ENCODE peak calls at places on chromosome 19, in five cellular contexts. M is transverse colon, D is BE2C, H is Caco-2, O is left ventricle myocardium inferior. F is an unnamed sample.

GRCh38 chr19:35034588-35035382 is 4.5 kb downstream of the SCN1B start:
- DNase-seq in M (no peak), D (no peak), H (no peak), O (no peak), F (no peak)

GRCh38 chr19:1113278-1113985 is 9.6 kb downstream of the GPX4 start:
- DNase-seq in M (peak; percentile 98), D (peak; percentile 99), H (peak; percentile 82), O (peak; percentile 97), F (peak; percentile 69)

GRCh38 chr19:35495107-35496064 is 5.1 kb upstream of the KRTDAP start:
- DNase-seq in M (peak; percentile 59), D (peak; percentile 77), H (peak; percentile 72), O (peak; percentile 63), F (peak; percentile 64)

GRCh38 chr19:55690769-55691545 is 15.9 kb downstream of the EPN1 start:
- DNase-seq in M (no peak), D (no peak), H (peak; percentile 32), O (no peak), F (no peak)

GRCh38 chr19:39409886-39410619 is 2.4 kb upstream of the PLEKHG2 start:
- DNase-seq in M (peak; percentile 85), D (peak; percentile 54), H (peak; percentile 76), O (peak; percentile 87), F (peak; percentile 46)

GRCh38 chr19:768424-768823 is 17.5 kb downstream of the MISP start:
- DNase-seq in M (no peak), D (no peak), H (no peak), O (no peak), F (peak; percentile 51)

GRCh38 chr19:3054972-3055740 is 7.1 kb downstream of the TLE5 start:
- DNase-seq in M (no peak), D (no peak), H (no peak), O (no peak), F (peak; percentile 75)

GRCh38 chr19:3402631-3403443 is 36.5 kb downstream of the NFIC start:
- DNase-seq in M (no peak), D (no peak), H (no peak), O (no peak), F (no peak)

GRCh38 chr19:10299545-10300458 is 9.8 kb downstream of the ZGLP1 start:
- DNase-seq in M (no peak), D (no peak), H (no peak), O (no peak), F (no peak)

GRCh38 chr19:54153731-54154326 is 5.7 kb downstream of the LENG1 start:
- DNase-seq in M (peak; percentile 7), D (no peak), H (no peak), O (no peak), F (no peak)

GRCh38 chr19:54554006-54554405 is 19.6 kb upstream of the LILRA2 start:
- DNase-seq in M (no peak), D (no peak), H (no peak), O (no peak), F (no peak)

GRCh38 chr19:16327911-16328823 is 3.5 kb downstream of the KLF2 start:
- DNase-seq in M (peak; percentile 75), D (no peak), H (no peak), O (peak; percentile 79), F (no peak)

GRCh38 chr19:13072206-13072898 is 30.3 kb downstream of the LYL1 start:
- DNase-seq in M (no peak), D (no peak), H (no peak), O (no peak), F (no peak)

GRCh38 chr19:32464279-32464678 is 58.7 kb downstream of the DPY19L3 start:
- DNase-seq in M (no peak), D (no peak), H (no peak), O (no peak), F (no peak)

GRCh38 chr19:1974381-1975066 is 33.6 kb downstream of the CSNK1G2 start:
- DNase-seq in M (no peak), D (no peak), H (no peak), O (no peak), F (no peak)

GRCh38 chr19:42554046-42554575 is 25.8 kb upstream of the CEACAM1 start:
- DNase-seq in M (no peak), D (no peak), H (no peak), O (no peak), F (no peak)

GRCh38 chr19:38046254-38047047 is 139.4 kb downstream of the SIPA1L3 start:
- DNase-seq in M (peak; percentile 68), D (no peak), H (no peak), O (no peak), F (no peak)

GRCh38 chr19:18517606-18518005 is 4.3 kb downstream of the ELL start:
- DNase-seq in M (no peak), D (no peak), H (no peak), O (no peak), F (no peak)

GRCh38 chr19:18513868-18514267 is 8.0 kb downstream of the ELL start:
- DNase-seq in M (no peak), D (no peak), H (no peak), O (peak; percentile 75), F (no peak)

GRCh38 chr19:18518639-18519038 is 3.2 kb downstream of the ELL start:
- DNase-seq in M (no peak), D (no peak), H (no peak), O (no peak), F (no peak)

GRCh38 chr19:18515959-18516358 is 5.9 kb downstream of the ELL start:
- DNase-seq in M (no peak), D (no peak), H (no peak), O (no peak), F (no peak)

GRCh38 chr19:18514800-18515682 is 6.8 kb downstream of the ELL start:
- DNase-seq in M (peak; percentile 80), D (no peak), H (peak; percentile 91), O (peak; percentile 51), F (peak; percentile 98)
- H3K4me1 ChIP-seq in M (peaks cover 25% of the 10 kb centered on the region), D (peaks cover 5% of the 10 kb centered on the region), H (peaks cover 19% of the 10 kb centered on the region), O (peaks cover 83% of the 10 kb centered on the region), F (peaks cover 65% of the 10 kb centered on the region)

GRCh38 chr19:41278478-41278877 is 14.3 kb downstream of the HNRNPUL1 start:
- DNase-seq in M (no peak), D (no peak), H (no peak), O (no peak), F (no peak)

GRCh38 chr19:41273076-41273475 is 8.9 kb downstream of the HNRNPUL1 start:
- DNase-seq in M (no peak), D (no peak), H (no peak), O (no peak), F (no peak)

GRCh38 chr19:41276231-41276630 is 12.1 kb downstream of the HNRNPUL1 start:
- DNase-seq in M (no peak), D (no peak), H (no peak), O (no peak), F (no peak)
- TF ChIP-seq CTCF in M (no peak), D (no peak), H (no peak), O (no peak), F (no peak)

GRCh38 chr19:6480843-6481415 is 658 bp downstream of the DENND1C start:
- DNase-seq in M (no peak), D (no peak), H (no peak), O (no peak), F (no peak)

GRCh38 chr19:6481541-6482342 is at the start of gene DENND1C:
- DNase-seq in M (peak; percentile 66), D (peak; percentile 39), H (no peak), O (no peak), F (no peak)

GRCh38 chr19:6478815-6479214 is 2.8 kb downstream of the DENND1C start:
- DNase-seq in M (no peak), D (no peak), H (no peak), O (no peak), F (no peak)

GRCh38 chr19:6482343-6482686 is 728 bp upstream of the DENND1C start:
- DNase-seq in M (no peak), D (no peak), H (no peak), O (no peak), F (no peak)

GRCh38 chr19:6479836-6480398 is 1.7 kb downstream of the DENND1C start:
- DNase-seq in M (no peak), D (no peak), H (no peak), O (no peak), F (no peak)
- H3K4me1 ChIP-seq in M (peaks cover 11% of the 10 kb centered on the region), D (no peaks in the 10 kb centered on the region), H (peaks cover 8% of the 10 kb centered on the region), O (peaks cover 17% of the 10 kb centered on the region), F (peaks cover 11% of the 10 kb centered on the region)

DNA sequence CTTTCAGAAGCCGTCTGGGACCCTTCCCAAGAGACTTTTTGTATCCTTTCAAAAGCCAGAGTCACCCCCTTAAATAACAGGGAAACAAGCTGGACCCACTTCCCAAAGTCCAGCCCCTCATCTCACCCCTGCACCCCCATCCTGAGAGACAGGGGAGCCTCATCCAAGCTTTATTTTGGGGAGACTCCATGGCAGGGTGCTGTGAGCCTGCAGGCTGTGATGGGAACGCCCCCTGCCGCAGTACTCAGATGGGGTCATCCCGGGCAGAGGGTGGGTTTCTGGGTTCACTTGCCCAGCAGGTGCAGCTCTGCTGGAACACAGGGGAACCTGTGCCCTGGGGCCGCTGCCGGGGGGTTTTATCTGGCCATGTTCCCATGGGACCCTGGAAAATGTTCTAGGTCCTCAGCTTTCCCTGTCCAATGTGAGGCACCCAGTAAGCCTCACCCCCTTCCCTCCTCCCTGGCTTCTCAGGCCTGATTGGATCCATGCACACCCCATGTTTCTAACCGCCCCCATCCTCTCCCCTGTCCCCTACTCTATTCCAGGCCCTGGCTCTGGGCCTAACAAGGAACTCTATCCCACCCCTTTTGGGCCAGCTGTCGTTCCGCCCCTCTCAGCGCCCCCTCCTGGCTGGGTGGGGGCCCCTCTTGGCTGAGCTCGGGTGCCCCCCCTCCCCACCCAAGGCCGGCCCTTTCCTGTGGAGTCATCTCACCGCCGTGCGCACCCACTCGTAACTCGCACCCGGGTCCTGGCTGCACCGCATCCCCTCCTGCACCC is 1.0 kb downstream of the HIF3A start:
- DNase-seq in M (peak; percentile 69), D (peak; percentile 39), H (no peak), O (peak; percentile 90), F (no peak)
- TF ChIP-seq CTCF in M (no peak), D (no peak), H (no peak), O (peak; percentile 57), F (no peak)

GRCh38 chr19:48631254-48631653 is 5.9 kb downstream of the DBP start:
- DNase-seq in M (no peak), D (no peak), H (peak; percentile 43), O (no peak), F (no peak)
- H3K4me1 ChIP-seq in M (peaks cover 41% of the 10 kb centered on the region), D (peaks cover 21% of the 10 kb centered on the region), H (peaks cover 62% of the 10 kb centered on the region), O (peaks cover 67% of the 10 kb centered on the region), F (peaks cover 45% of the 10 kb centered on the region)

F was measured in PC-9.